ENCODE peak calls at places on chromosomes 11 and 22, in seven cellular contexts. F, Q, X, M, E, R and P are unnamed samples.

GRCh38 chr11:8083088-8083395 is 2.0 kb downstream of the TUB start:
- DNase-seq in M (no peak), R (no peak), E (no peak), Q (no peak), F (no peak), X (no peak), P (no peak)

GRCh38 chr11:106159846-106160245 is 82.4 kb downstream of the AASDHPPT start:
- DNase-seq in E (no peak), M (no peak), R (no peak), F (no peak), X (no peak), Q (no peak), P (no peak)

GRCh38 chr22:39135092-39135896 is 17.2 kb downstream of the CBX7 start:
- DNase-seq in F (no peak), E (no peak), R (no peak), X (peak; percentile 44), M (peak; percentile 50), Q (peak; percentile 56), P (peak; percentile 32)

GRCh38 chr11:57049749-57050148 is 61.0 kb downstream of the OR5AK2 start:
- DNase-seq in Q (no peak), X (no peak), F (no peak), E (no peak), R (no peak), M (no peak), P (no peak)

GRCh38 chr11:23233075-23233474 is 372.8 kb upstream of the CCDC179 start:
- DNase-seq in X (no peak), M (no peak), E (no peak), F (peak; percentile 76), R (no peak), Q (no peak), P (no peak)

GRCh38 chr11:129703846-129704245 is 111.8 kb upstream of the TMEM45B start:
- DNase-seq in F (no peak), M (no peak), Q (no peak), E (no peak), R (no peak), X (no peak), P (no peak)

GRCh38 chr22:25650834-25651233 is 86.4 kb downstream of the GRK3 start:
- DNase-seq in E (no peak), R (no peak), F (no peak), X (no peak), M (no peak), Q (no peak), P (no peak)

GRCh38 chr11:91790346-91790745 is 434.3 kb upstream of the FAT3 start:
- DNase-seq in F (no peak), X (no peak), R (no peak), M (no peak), Q (no peak), E (no peak), P (no peak)

GRCh38 chr22:40436460-40437431 is 66.4 kb downstream of the SGSM3 start:
- DNase-seq in E (no peak), R (no peak), Q (no peak), F (peak; percentile 74), M (no peak), X (peak; percentile 31), P (no peak)

GRCh38 chr11:15565846-15566245 is 451.1 kb downstream of the INSC start:
- DNase-seq in R (no peak), M (no peak), Q (peak; percentile 25), F (no peak), X (no peak), E (no peak), P (no peak)

GRCh38 chr11:117610901-117611300 is 186.1 kb downstream of the DSCAML1 start:
- DNase-seq in Q (no peak), M (no peak), X (no peak), E (no peak), F (no peak), R (no peak), P (no peak)

GRCh38 chr22:35219012-35219411 is 38.3 kb upstream of the HMGXB4 start:
- DNase-seq in E (no peak), M (no peak), F (peak; percentile 69), X (no peak), R (no peak), Q (no peak), P (no peak)

GRCh38 chr22:49049691-49050090 is 778.0 kb downstream of the BRD1 start:
- DNase-seq in R (no peak), F (no peak), X (no peak), Q (no peak), M (no peak), E (no peak), P (no peak)

GRCh38 chr11:57792060-57792541 is 30.5 kb downstream of the CTNND1 start:
- DNase-seq in Q (peak; percentile 67), R (peak; percentile 74), X (peak; percentile 71), F (peak; percentile 53), E (peak; percentile 77), M (no peak), P (peak; percentile 82)

DNA sequence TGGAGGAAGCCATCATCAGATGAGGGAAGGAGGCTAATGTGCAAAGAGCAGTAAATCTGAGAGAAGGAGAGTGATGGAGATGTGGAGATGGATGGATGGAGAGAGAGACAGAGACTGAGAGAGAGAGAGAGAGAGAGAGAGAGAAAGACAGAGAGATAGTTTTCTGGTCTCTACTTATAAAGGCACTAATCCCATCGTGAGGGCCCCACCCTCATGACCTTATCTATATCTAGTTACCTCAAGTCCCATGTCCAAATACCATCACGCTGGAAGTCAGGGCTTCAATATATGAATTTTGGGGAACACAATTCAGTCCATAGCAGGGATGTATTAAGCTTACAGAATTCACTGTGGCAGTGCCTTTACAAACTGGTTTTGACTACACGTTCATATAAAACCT is 21.2 kb upstream of the ELF5 start:
- DNase-seq in F (no peak), M (no peak), E (no peak), R (no peak), Q (no peak), X (no peak), P (no peak)
- H3K27ac ChIP-seq in F (no peak overlapping the region), M (no peak overlapping the region), E (no peak overlapping the region), R (no peak overlapping the region), Q (no peak overlapping the region), X (no peak overlapping the region), P (no peak overlapping the region)

DNA sequence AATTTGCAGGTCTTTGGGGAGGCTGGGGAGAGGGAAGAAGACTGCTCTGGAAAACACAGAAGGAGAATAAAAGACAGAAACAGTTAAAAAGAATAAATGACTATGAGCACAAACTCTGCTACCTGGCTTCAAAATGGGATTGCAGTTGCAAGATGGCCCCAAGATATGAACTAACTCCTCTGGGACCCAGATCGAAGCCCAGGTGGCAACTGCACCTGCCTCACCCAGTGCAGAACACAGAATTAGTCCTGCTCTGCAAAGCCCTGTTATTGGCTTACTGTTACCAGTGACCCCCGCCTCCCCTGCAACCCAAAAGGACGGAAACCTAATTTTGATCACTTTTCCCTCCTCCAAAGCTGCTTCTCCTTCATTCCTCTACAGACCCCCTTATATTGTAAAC is 35.9 kb upstream of the POU2AF1 start:
- DNase-seq in F (no peak), E (no peak), R (no peak), X (no peak), Q (no peak), M (no peak), P (no peak)
- H3K27ac ChIP-seq in F (no peak overlapping the region), E (no peak overlapping the region), R (no peak overlapping the region), X (no peak overlapping the region), Q (no peak overlapping the region), M (no peak overlapping the region), P (no peak overlapping the region)

GRCh38 chr11:47060807-47061206 is 115.9 kb downstream of the ARFGAP2 start:
- DNase-seq in Q (no peak), X (no peak), R (no peak), F (peak; percentile 48), E (no peak), M (no peak), P (no peak)
- H3K27ac ChIP-seq in Q (no peak overlapping the region), X (no peak overlapping the region), R (no peak overlapping the region), F (no peak overlapping the region), E (no peak overlapping the region), M (no peak overlapping the region), P (no peak overlapping the region)

DNA sequence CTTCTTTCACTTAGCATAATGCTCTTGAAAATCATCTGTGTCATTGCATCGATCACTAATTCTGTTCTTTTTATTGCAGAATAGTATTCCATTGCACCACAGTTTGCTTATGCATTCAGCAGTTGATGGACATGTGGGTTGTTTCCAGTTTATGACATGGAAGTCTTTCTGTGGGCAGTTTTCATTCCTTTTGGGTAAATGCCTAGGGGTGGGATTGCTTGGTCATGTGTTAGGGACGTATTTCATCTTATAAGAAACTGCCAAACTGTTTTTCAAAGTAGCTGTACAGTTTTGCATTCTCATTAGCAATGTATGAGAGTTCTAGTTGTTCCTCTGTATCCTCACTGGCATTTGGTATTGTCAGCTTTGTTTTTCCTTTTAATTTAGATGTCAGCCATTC is 127.1 kb downstream of the HIPK3 start:
- DNase-seq in E (no peak), R (no peak), Q (no peak), F (no peak), X (no peak), M (no peak), P (no peak)
- H3K27ac ChIP-seq in E (no peak overlapping the region), R (no peak overlapping the region), Q (no peak overlapping the region), F (no peak overlapping the region), X (no peak overlapping the region), M (no peak overlapping the region), P (no peak overlapping the region)